ENCODE peak calls at places on chromosome X, in ten cellular contexts. One of them, this sample, is unnamed.

GRCh38 chrX:139759637-139760036 is 51.7 kb upstream of the MCF2 start:
- DNase-seq in GM23248: peak
- DNase-seq in mesenchymal stem cell: peak
- DNase-seq in endodermal cell: peak
- DNase-seq in fibroblast of lung: peak
- DNase-seq in IMR-90: peak
- DNase-seq in MM.1S: peak
- DNase-seq in colonic mucosa: no peak
- DNase-seq in SK-N-SH: no peak
- DNase-seq in mammary epithelial cell: peak
- DNase-seq in this sample: no peak

GRCh38 chrX:1451251-1451675 is 1.4 kb downstream of the ASMTL start:
- DNase-seq in MM.1S: no peak
- DNase-seq in IMR-90: no peak
- DNase-seq in GM23248: no peak
- DNase-seq in endodermal cell: no peak
- DNase-seq in mammary epithelial cell: no peak
- DNase-seq in fibroblast of lung: no peak
- DNase-seq in colonic mucosa: no peak
- DNase-seq in mesenchymal stem cell: no peak
- DNase-seq in SK-N-SH: no peak
- DNase-seq in this sample: no peak

GRCh38 chrX:150324035-150324728 is 38.9 kb upstream of the MAMLD1 start:
- DNase-seq in fibroblast of lung: peak
- DNase-seq in endodermal cell: no peak
- DNase-seq in SK-N-SH: no peak
- DNase-seq in mammary epithelial cell: peak
- DNase-seq in mesenchymal stem cell: peak
- DNase-seq in MM.1S: no peak
- DNase-seq in colonic mucosa: no peak
- DNase-seq in IMR-90: peak
- DNase-seq in GM23248: peak
- DNase-seq in this sample: peak

GRCh38 chrX:123779908-123780396 is 47.1 kb upstream of the THOC2 start:
- DNase-seq in mesenchymal stem cell: no peak
- DNase-seq in MM.1S: no peak
- DNase-seq in endodermal cell: no peak
- DNase-seq in IMR-90: no peak
- DNase-seq in fibroblast of lung: no peak
- DNase-seq in GM23248: no peak
- DNase-seq in mammary epithelial cell: no peak
- DNase-seq in colonic mucosa: peak
- DNase-seq in SK-N-SH: no peak
- DNase-seq in this sample: no peak

GRCh38 chrX:153226344-153227190 is 47.5 kb downstream of the MAGEA1 start:
- DNase-seq in endodermal cell: peak
- DNase-seq in mesenchymal stem cell: peak
- DNase-seq in SK-N-SH: no peak
- DNase-seq in colonic mucosa: peak
- DNase-seq in fibroblast of lung: peak
- DNase-seq in GM23248: peak
- DNase-seq in mammary epithelial cell: peak
- DNase-seq in IMR-90: peak
- DNase-seq in MM.1S: no peak
- DNase-seq in this sample: peak

GRCh38 chrX:80206647-80207046 is 192.1 kb downstream of the TBX22 start:
- DNase-seq in fibroblast of lung: no peak
- DNase-seq in GM23248: no peak
- DNase-seq in endodermal cell: no peak
- DNase-seq in SK-N-SH: no peak
- DNase-seq in mammary epithelial cell: no peak
- DNase-seq in MM.1S: no peak
- DNase-seq in colonic mucosa: no peak
- DNase-seq in IMR-90: no peak
- DNase-seq in mesenchymal stem cell: no peak
- DNase-seq in this sample: no peak

GRCh38 chrX:53374923-53375322 is 47.5 kb downstream of the SMC1A start:
- DNase-seq in mesenchymal stem cell: no peak
- DNase-seq in colonic mucosa: no peak
- DNase-seq in SK-N-SH: no peak
- DNase-seq in fibroblast of lung: no peak
- DNase-seq in mammary epithelial cell: no peak
- DNase-seq in MM.1S: no peak
- DNase-seq in endodermal cell: no peak
- DNase-seq in GM23248: no peak
- DNase-seq in IMR-90: no peak
- DNase-seq in this sample: no peak

GRCh38 chrX:25853002-25853479 is 285.1 kb upstream of the MAGEB18 start:
- DNase-seq in IMR-90: no peak
- DNase-seq in endodermal cell: no peak
- DNase-seq in GM23248: no peak
- DNase-seq in colonic mucosa: no peak
- DNase-seq in SK-N-SH: no peak
- DNase-seq in mesenchymal stem cell: no peak
- DNase-seq in fibroblast of lung: no peak
- DNase-seq in MM.1S: no peak
- DNase-seq in mammary epithelial cell: no peak
- DNase-seq in this sample: no peak

GRCh38 chrX:72069380-72070160 is 62.1 kb downstream of the RTL5 start:
- DNase-seq in GM23248: no peak
- DNase-seq in SK-N-SH: no peak
- DNase-seq in fibroblast of lung: peak
- DNase-seq in MM.1S: no peak
- DNase-seq in IMR-90: no peak
- DNase-seq in endodermal cell: no peak
- DNase-seq in mesenchymal stem cell: no peak
- DNase-seq in mammary epithelial cell: no peak
- DNase-seq in colonic mucosa: no peak
- DNase-seq in this sample: no peak

GRCh38 chrX:16658284-16658683 is 8.3 kb downstream of the S100G start:
- DNase-seq in IMR-90: peak
- DNase-seq in SK-N-SH: no peak
- DNase-seq in colonic mucosa: no peak
- DNase-seq in fibroblast of lung: peak
- DNase-seq in mesenchymal stem cell: peak
- DNase-seq in endodermal cell: no peak
- DNase-seq in GM23248: peak
- DNase-seq in mammary epithelial cell: peak
- DNase-seq in MM.1S: no peak
- DNase-seq in this sample: peak

GRCh38 chrX:53882331-53882730 is 161.9 kb downstream of the PHF8 start:
- DNase-seq in SK-N-SH: no peak
- DNase-seq in GM23248: peak
- DNase-seq in fibroblast of lung: peak
- DNase-seq in mammary epithelial cell: no peak
- DNase-seq in IMR-90: peak
- DNase-seq in colonic mucosa: no peak
- DNase-seq in endodermal cell: peak
- DNase-seq in mesenchymal stem cell: peak
- DNase-seq in MM.1S: no peak
- DNase-seq in this sample: peak

GRCh38 chrX:115378471-115378870 is 89.0 kb downstream of the LUZP4 start:
- DNase-seq in endodermal cell: no peak
- DNase-seq in MM.1S: no peak
- DNase-seq in mammary epithelial cell: no peak
- DNase-seq in IMR-90: peak
- DNase-seq in SK-N-SH: no peak
- DNase-seq in GM23248: peak
- DNase-seq in fibroblast of lung: peak
- DNase-seq in mesenchymal stem cell: no peak
- DNase-seq in colonic mucosa: no peak
- DNase-seq in this sample: peak

GRCh38 chrX:19514791-19515614 is at the start of gene MAP3K15:
- DNase-seq in MM.1S: peak
- DNase-seq in colonic mucosa: peak
- DNase-seq in GM23248: peak
- DNase-seq in fibroblast of lung: no peak
- DNase-seq in mammary epithelial cell: no peak
- DNase-seq in SK-N-SH: peak
- DNase-seq in endodermal cell: peak
- DNase-seq in IMR-90: no peak
- DNase-seq in mesenchymal stem cell: peak
- DNase-seq in this sample: no peak

GRCh38 chrX:13360146-13360545 is 40.3 kb upstream of the ATXN3L start:
- DNase-seq in SK-N-SH: no peak
- DNase-seq in colonic mucosa: no peak
- DNase-seq in mammary epithelial cell: no peak
- DNase-seq in IMR-90: no peak
- DNase-seq in mesenchymal stem cell: no peak
- DNase-seq in GM23248: no peak
- DNase-seq in MM.1S: peak
- DNase-seq in endodermal cell: no peak
- DNase-seq in fibroblast of lung: no peak
- DNase-seq in this sample: no peak

GRCh38 chrX:41522681-41523080 is 75.5 kb downstream of the NYX start:
- DNase-seq in GM23248: no peak
- DNase-seq in colonic mucosa: no peak
- DNase-seq in MM.1S: no peak
- DNase-seq in mesenchymal stem cell: no peak
- DNase-seq in SK-N-SH: no peak
- DNase-seq in fibroblast of lung: no peak
- DNase-seq in mammary epithelial cell: no peak
- DNase-seq in IMR-90: no peak
- DNase-seq in endodermal cell: no peak
- DNase-seq in this sample: no peak

GRCh38 chrX:97616883-97617510 is 733.3 kb downstream of the RPA4 start:
- DNase-seq in colonic mucosa: no peak
- DNase-seq in SK-N-SH: no peak
- DNase-seq in mammary epithelial cell: peak
- DNase-seq in MM.1S: peak
- DNase-seq in GM23248: peak
- DNase-seq in IMR-90: peak
- DNase-seq in mesenchymal stem cell: peak
- DNase-seq in fibroblast of lung: peak
- DNase-seq in endodermal cell: no peak
- DNase-seq in this sample: peak

GRCh38 chrX:138858946-138859345 is 147.4 kb upstream of the FGF13 start:
- DNase-seq in mesenchymal stem cell: peak
- DNase-seq in GM23248: peak
- DNase-seq in SK-N-SH: no peak
- DNase-seq in colonic mucosa: no peak
- DNase-seq in mammary epithelial cell: no peak
- DNase-seq in IMR-90: no peak
- DNase-seq in MM.1S: no peak
- DNase-seq in endodermal cell: no peak
- DNase-seq in fibroblast of lung: no peak
- DNase-seq in this sample: peak

GRCh38 chrX:111519215-111519614 is 7.8 kb downstream of the SERTM2 start:
- DNase-seq in GM23248: no peak
- DNase-seq in fibroblast of lung: peak
- DNase-seq in mammary epithelial cell: no peak
- DNase-seq in SK-N-SH: peak
- DNase-seq in mesenchymal stem cell: peak
- DNase-seq in IMR-90: peak
- DNase-seq in colonic mucosa: no peak
- DNase-seq in endodermal cell: no peak
- DNase-seq in MM.1S: peak
- DNase-seq in this sample: peak

GRCh38 chrX:1502241-1502640 is 34.7 kb downstream of the P2RY8 start:
- DNase-seq in colonic mucosa: no peak
- DNase-seq in GM23248: no peak
- DNase-seq in mammary epithelial cell: no peak
- DNase-seq in IMR-90: no peak
- DNase-seq in mesenchymal stem cell: no peak
- DNase-seq in fibroblast of lung: no peak
- DNase-seq in MM.1S: no peak
- DNase-seq in SK-N-SH: no peak
- DNase-seq in endodermal cell: no peak
- DNase-seq in this sample: no peak

DNA sequence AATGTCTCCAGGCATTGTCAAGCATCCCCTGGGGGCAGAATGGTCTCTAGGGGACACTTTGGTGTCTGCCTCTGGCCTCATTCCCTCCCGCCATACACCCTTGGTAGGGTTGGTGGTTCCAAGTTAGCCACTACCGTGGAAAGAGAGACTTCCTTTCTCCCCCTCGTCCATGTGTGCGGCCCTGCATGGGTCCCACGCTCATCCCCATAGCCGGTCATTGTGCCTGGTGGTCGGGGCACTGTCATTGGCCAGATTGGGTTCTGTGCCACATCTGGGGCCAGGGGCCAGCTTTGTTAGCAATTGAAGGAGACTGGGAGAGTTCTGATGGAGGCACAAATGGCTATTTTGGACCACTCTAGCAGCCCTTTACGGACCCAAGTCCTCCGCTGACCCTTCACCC is 17.3 kb downstream of the CLCN4 start:
- DNase-seq in mesenchymal stem cell: no peak
- DNase-seq in MM.1S: no peak
- DNase-seq in colonic mucosa: no peak
- DNase-seq in endodermal cell: no peak
- DNase-seq in IMR-90: no peak
- DNase-seq in GM23248: no peak
- DNase-seq in mammary epithelial cell: no peak
- DNase-seq in fibroblast of lung: no peak
- DNase-seq in SK-N-SH: no peak
- DNase-seq in this sample: no peak
- H3K9ac ChIP-seq in mesenchymal stem cell: peak
- H3K9ac ChIP-seq in MM.1S: no peak
- H3K9ac ChIP-seq in colonic mucosa: no peak
- H3K9ac ChIP-seq in endodermal cell: no peak
- H3K9ac ChIP-seq in IMR-90: no peak
- H3K9ac ChIP-seq in GM23248: no peak
- H3K9ac ChIP-seq in mammary epithelial cell: no peak
- H3K9ac ChIP-seq in fibroblast of lung: no peak
- H3K9ac ChIP-seq in SK-N-SH: no peak
- H3K9ac ChIP-seq in this sample: peak

GRCh38 chrX:10041383-10041782 is 74.2 kb downstream of the CLDN34 start:
- DNase-seq in IMR-90: peak
- DNase-seq in endodermal cell: peak
- DNase-seq in GM23248: peak
- DNase-seq in MM.1S: no peak
- DNase-seq in mesenchymal stem cell: no peak
- DNase-seq in colonic mucosa: no peak
- DNase-seq in SK-N-SH: no peak
- DNase-seq in mammary epithelial cell: no peak
- DNase-seq in fibroblast of lung: no peak
- DNase-seq in this sample: peak
- H3K9ac ChIP-seq in IMR-90: no peak
- H3K9ac ChIP-seq in endodermal cell: no peak
- H3K9ac ChIP-seq in GM23248: no peak
- H3K9ac ChIP-seq in MM.1S: no peak
- H3K9ac ChIP-seq in mesenchymal stem cell: no peak
- H3K9ac ChIP-seq in colonic mucosa: no peak
- H3K9ac ChIP-seq in SK-N-SH: no peak
- H3K9ac ChIP-seq in mammary epithelial cell: no peak
- H3K9ac ChIP-seq in fibroblast of lung: no peak
- H3K9ac ChIP-seq in this sample: no peak

GRCh38 chrX:39888730-39889129 is 209.0 kb downstream of the BCOR start:
- DNase-seq in IMR-90: no peak
- DNase-seq in mammary epithelial cell: no peak
- DNase-seq in endodermal cell: no peak
- DNase-seq in MM.1S: no peak
- DNase-seq in GM23248: no peak
- DNase-seq in colonic mucosa: no peak
- DNase-seq in mesenchymal stem cell: no peak
- DNase-seq in fibroblast of lung: no peak
- DNase-seq in SK-N-SH: no peak
- DNase-seq in this sample: no peak
- H3K9ac ChIP-seq in IMR-90: no peak
- H3K9ac ChIP-seq in mammary epithelial cell: no peak
- H3K9ac ChIP-seq in endodermal cell: no peak
- H3K9ac ChIP-seq in MM.1S: no peak
- H3K9ac ChIP-seq in GM23248: no peak
- H3K9ac ChIP-seq in colonic mucosa: no peak
- H3K9ac ChIP-seq in mesenchymal stem cell: no peak
- H3K9ac ChIP-seq in fibroblast of lung: no peak
- H3K9ac ChIP-seq in SK-N-SH: no peak
- H3K9ac ChIP-seq in this sample: no peak

GRCh38 chrX:119759333-119759766 is 962 bp downstream of the SOWAHD start:
- DNase-seq in colonic mucosa: no peak
- DNase-seq in MM.1S: no peak
- DNase-seq in mesenchymal stem cell: no peak
- DNase-seq in GM23248: no peak
- DNase-seq in fibroblast of lung: no peak
- DNase-seq in endodermal cell: peak
- DNase-seq in IMR-90: no peak
- DNase-seq in mammary epithelial cell: no peak
- DNase-seq in SK-N-SH: peak
- DNase-seq in this sample: no peak
- H3K9ac ChIP-seq in colonic mucosa: peak
- H3K9ac ChIP-seq in MM.1S: no peak
- H3K9ac ChIP-seq in mesenchymal stem cell: no peak
- H3K9ac ChIP-seq in GM23248: no peak
- H3K9ac ChIP-seq in fibroblast of lung: no peak
- H3K9ac ChIP-seq in endodermal cell: no peak
- H3K9ac ChIP-seq in IMR-90: no peak
- H3K9ac ChIP-seq in mammary epithelial cell: no peak
- H3K9ac ChIP-seq in SK-N-SH: no peak
- H3K9ac ChIP-seq in this sample: no peak

This sample was measured in astrocyte.